ENCODE peak calls at places on chromosome X, in nine cellular contexts. L is kidney; Z is astrocyte; O is IMR-90; T is transverse colon; J is CD8-positive, alpha-beta T cell; P is A549; V is OCI-LY7; D is testis. Y is an unnamed sample. For H3K9me3, the result is how much of the 10 kb centered on the place peaks cover.

GRCh38 chrX:40083120-40083978 is 14.4 kb downstream of the BCOR start:
- DNase-seq in L (peak), Z (no peak), O (no peak), T (no peak), J (no peak), P (no peak), V (no peak), D (peak), Y (peak)

GRCh38 chrX:49193542-49193964 is 6.4 kb downstream of the SYP start:
- DNase-seq in L (no peak), Z (no peak), O (no peak), T (no peak), J (no peak), P (no peak), V (no peak), D (no peak), Y (no peak)

GRCh38 chrX:55579115-55579514 is 44.1 kb upstream of the FOXR2 start:
- DNase-seq in L (no peak), Z (no peak), O (no peak), T (no peak), J (no peak), P (no peak), V (no peak), D (no peak), Y (no peak)

GRCh38 chrX:147981038-147981752 is at the start of gene FMR1NB:
- DNase-seq in L (no peak), Z (no peak), O (no peak), T (no peak), J (no peak), P (no peak), V (no peak), D (peak), Y (no peak)

GRCh38 chrX:129678176-129678880 is 23.6 kb upstream of the APLN start:
- DNase-seq in L (peak), Z (no peak), O (no peak), T (peak), J (peak), P (peak), V (no peak), D (peak), Y (peak)

GRCh38 chrX:65509400-65509799 is 25.2 kb downstream of the LAS1L start:
- DNase-seq in L (no peak), Z (no peak), O (no peak), T (no peak), J (no peak), P (no peak), V (no peak), D (no peak), Y (no peak)

GRCh38 chrX:14409341-14409740 is 120.0 kb upstream of the GLRA2 start:
- DNase-seq in L (no peak), Z (no peak), O (no peak), T (no peak), J (no peak), P (no peak), V (no peak), D (no peak), Y (no peak)

GRCh38 chrX:3807906-3808305 is 94.5 kb upstream of the PRKX start:
- DNase-seq in L (no peak), Z (no peak), O (no peak), T (no peak), J (no peak), P (no peak), V (no peak), D (no peak), Y (no peak)

GRCh38 chrX:53440631-53441517 is 6.7 kb upstream of the HSD17B10 start:
- DNase-seq in L (peak), Z (peak), O (peak), T (peak), J (peak), P (peak), V (no peak), D (peak), Y (peak)

GRCh38 chrX:11781133-11781532 is 23.1 kb downstream of the MSL3 start:
- DNase-seq in L (no peak), Z (no peak), O (no peak), T (no peak), J (no peak), P (no peak), V (no peak), D (no peak), Y (no peak)

GRCh38 chrX:74800062-74800461 is 125.2 kb downstream of the NEXMIF start:
- DNase-seq in L (no peak), Z (no peak), O (no peak), T (no peak), J (no peak), P (no peak), V (no peak), D (no peak), Y (no peak)

GRCh38 chrX:109270580-109271484 is 211.1 kb downstream of the GUCY2F start:
- DNase-seq in L (peak), Z (peak), O (no peak), T (peak), J (no peak), P (no peak), V (peak), D (no peak), Y (no peak)

GRCh38 chrX:101595739-101596419 is 21.9 kb downstream of the ARMCX6 start:
- DNase-seq in L (no peak), Z (peak), O (peak), T (no peak), J (peak), P (peak), V (peak), D (peak), Y (peak)

GRCh38 chrX:44748014-44748413 is 95.8 kb upstream of the DUSP21 start:
- DNase-seq in L (no peak), Z (peak), O (no peak), T (no peak), J (no peak), P (no peak), V (no peak), D (no peak), Y (no peak)

GRCh38 chrX:136941396-136942337 is 61.1 kb upstream of the RBMX start:
- DNase-seq in L (no peak), Z (no peak), O (no peak), T (no peak), J (no peak), P (no peak), V (no peak), D (no peak), Y (no peak)

GRCh38 chrX:113512700-113513395 is 672.2 kb upstream of the AMOT start:
- DNase-seq in L (no peak), Z (peak), O (peak), T (no peak), J (no peak), P (no peak), V (no peak), D (no peak), Y (no peak)

GRCh38 chrX:20968996-20969395 is 405.2 kb upstream of the CNKSR2 start:
- DNase-seq in L (no peak), Z (peak), O (no peak), T (no peak), J (no peak), P (no peak), V (no peak), D (no peak), Y (no peak)

GRCh38 chrX:26822448-26822847 is 606.5 kb downstream of the MAGEB5 start:
- DNase-seq in L (no peak), Z (no peak), O (no peak), T (no peak), J (no peak), P (no peak), V (no peak), D (no peak), Y (no peak)

GRCh38 chrX:1483843-1484637 is 31.3 kb upstream of the ASMTL start:
- DNase-seq in L (no peak), Z (no peak), O (no peak), T (no peak), J (no peak), P (no peak), V (peak), D (no peak), Y (no peak)

GRCh38 chrX:136063340-136064079 is 78.3 kb downstream of the SLC9A6 start:
- DNase-seq in L (no peak), Z (no peak), O (no peak), T (no peak), J (no peak), P (no peak), V (no peak), D (no peak), Y (no peak)

GRCh38 chrX:31112226-31112999 is 40.6 kb upstream of the FTHL17 start:
- DNase-seq in L (no peak), Z (no peak), O (no peak), T (no peak), J (no peak), P (no peak), V (no peak), D (no peak), Y (no peak)

GRCh38 chrX:19886888-19887531 is 390 bp downstream of the SH3KBP1 start:
- DNase-seq in L (peak), Z (no peak), O (no peak), T (peak), J (peak), P (peak), V (no peak), D (peak), Y (peak)
- H3K27ac ChIP-seq in L (no peak), Z (no peak), O (peak), T (peak), J (no peak), P (peak), V (peak), D (peak), Y (peak)

GRCh38 chrX:106341823-106342222 is 173.7 kb downstream of the PWWP3B start:
- DNase-seq in L (no peak), Z (no peak), O (no peak), T (no peak), J (no peak), P (no peak), V (peak), D (no peak), Y (no peak)
- H3K4me3 ChIP-seq in L (no peak), Z (no peak), O (no peak), T (no peak), J (no peak), P (no peak), V (no peak), D (no peak), Y (no peak)

GRCh38 chrX:83022020-83022419 is 486.1 kb upstream of the POU3F4 start:
- DNase-seq in L (no peak), Z (no peak), O (no peak), T (no peak), J (no peak), P (no peak), V (no peak), D (no peak), Y (no peak)
- H3K9me3 ChIP-seq in L (under half), Z (under half), O (under half), T (under half), J (under half), P (under half), V (under half), D (under half), Y (under half)

GRCh38 chrX:19683358-19683757 is 168.1 kb upstream of the MAP3K15 start:
- DNase-seq in L (no peak), Z (no peak), O (no peak), T (no peak), J (no peak), P (no peak), V (no peak), D (no peak), Y (no peak)
- H3K27ac ChIP-seq in L (no peak), Z (peak), O (no peak), T (peak), J (peak), P (peak), V (no peak), D (no peak), Y (no peak)